ENCODE peak calls at places on chromosomes 16 and 17, in six cellular contexts. X is H1, G is GM12891, D is K562, P is GM12878, J is HepG2. Z is an unnamed sample.

GRCh38 chr17:31629696-31630470 is 229.2 kb downstream of the COPRS start:
- DNase-seq in X (no peak), G (no peak), D (no peak), P (no peak), J (no peak), Z (no peak)

GRCh38 chr16:83458612-83459011 is 349.2 kb upstream of the HSBP1 start:
- DNase-seq in X (no peak), G (no peak), D (no peak), P (peak), J (no peak), Z (no peak)

GRCh38 chr17:38719943-38720641 is 10.0 kb upstream of the CISD3 start:
- DNase-seq in X (peak), G (no peak), D (peak), P (no peak), J (no peak), Z (no peak)

GRCh38 chr17:67246648-67247415 is 1.8 kb upstream of the HELZ start:
- DNase-seq in X (peak), G (no peak), D (peak), P (peak), J (peak), Z (peak)

GRCh38 chr17:6643460-6644125 is 2.7 kb downstream of the TXNDC17 start:
- DNase-seq in X (no peak), G (no peak), D (no peak), P (no peak), J (no peak), Z (no peak)

GRCh38 chr17:79791354-79792123 is 5.3 kb downstream of the CBX8 start:
- DNase-seq in X (no peak), G (no peak), D (no peak), P (no peak), J (no peak), Z (no peak)

GRCh38 chr17:77528516-77529327 is 388.0 kb downstream of the SEC14L1 start:
- DNase-seq in X (no peak), G (no peak), D (no peak), P (no peak), J (no peak), Z (no peak)

GRCh38 chr16:275041-275621 is 613 bp downstream of the RGS11 start:
- DNase-seq in X (no peak), G (peak), D (no peak), P (no peak), J (no peak), Z (peak)

GRCh38 chr17:32739722-32740121 is 137.2 kb downstream of the MYO1D start:
- DNase-seq in X (no peak), G (no peak), D (no peak), P (no peak), J (no peak), Z (no peak)

DNA sequence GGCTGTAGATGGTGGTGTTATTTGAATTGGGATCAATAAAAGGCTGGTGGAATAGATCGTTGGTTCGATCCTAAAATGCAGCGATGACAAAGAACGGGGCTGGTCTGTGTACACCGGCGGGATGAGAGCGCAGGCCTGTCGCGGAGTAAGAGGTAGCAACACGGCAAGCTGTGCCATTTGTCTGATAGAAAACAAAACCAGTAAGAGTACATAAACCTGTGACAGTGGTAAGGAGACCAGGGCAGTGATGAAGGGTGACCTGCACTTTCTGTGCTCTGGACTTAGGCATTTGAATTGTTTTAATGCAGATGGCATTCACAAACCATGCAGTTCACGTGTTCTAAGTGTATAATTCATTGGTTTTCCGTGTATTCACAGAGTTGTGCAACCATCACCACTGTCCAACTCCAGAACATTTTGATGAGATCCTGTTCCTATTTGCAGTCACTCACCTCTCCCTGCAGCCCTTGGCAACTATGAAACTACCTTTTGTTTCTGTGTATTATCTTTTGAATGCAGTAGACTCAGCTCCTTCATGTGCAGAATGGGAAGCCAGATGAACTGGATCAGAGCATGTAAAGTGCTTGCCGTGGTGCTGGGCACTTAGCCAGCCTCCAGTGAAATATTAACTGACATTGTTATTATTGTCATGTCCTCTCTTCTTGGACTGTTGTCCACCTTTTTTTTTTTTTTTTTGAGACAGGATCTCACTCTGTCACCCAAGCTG is 286.1 kb downstream of the SNX29 start:
- DNase-seq in X (no peak), G (no peak), D (no peak), P (no peak), J (peak), Z (no peak)
- TF ChIP-seq TAF1 in X (no peak), G (no peak), D (no peak), P (no peak), J (no peak), Z (no peak)

DNA sequence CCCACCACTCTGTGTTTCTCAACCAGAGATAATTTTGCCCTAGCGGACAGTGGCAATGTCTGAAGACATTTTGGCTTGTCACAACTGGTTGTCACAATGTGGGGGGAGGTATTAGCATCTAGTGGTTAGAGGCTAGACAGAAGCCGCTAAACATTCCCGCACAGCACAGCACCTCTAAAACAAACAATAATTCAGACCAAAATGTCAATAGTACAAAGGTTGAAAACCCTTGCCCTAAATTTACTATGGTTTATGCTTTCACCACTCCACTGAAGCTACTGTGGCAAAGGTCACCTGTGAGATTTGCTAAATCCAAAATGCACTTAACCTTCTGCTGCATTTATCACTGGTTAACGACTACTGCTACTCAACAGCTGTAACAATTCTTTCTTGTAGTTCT is 14.1 kb downstream of the NUP88 start:
- DNase-seq in X (no peak), G (no peak), D (no peak), P (no peak), J (peak), Z (no peak)
- TF ChIP-seq POLR2A in X (no peak), G (no peak), D (no peak), P (no peak), J (no peak), Z (no peak)

DNA sequence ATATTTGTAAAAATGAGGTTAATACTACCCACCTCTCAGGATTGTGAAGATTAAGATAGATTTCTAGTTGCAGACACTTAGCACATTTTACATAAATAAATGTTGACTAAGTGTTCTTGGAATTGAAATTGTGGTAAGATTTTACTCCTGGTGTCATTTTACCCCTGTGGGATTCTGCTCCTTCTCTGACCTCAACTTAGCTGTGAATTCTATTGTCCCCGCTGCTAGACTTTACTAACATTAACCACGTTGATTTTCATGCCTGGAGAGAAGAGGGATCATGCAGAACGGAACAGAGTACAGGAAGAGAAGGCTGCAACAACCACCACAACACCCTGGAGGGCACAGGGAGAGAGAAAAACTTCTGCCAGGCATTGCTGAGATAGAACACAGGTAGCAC is 2.1 kb upstream of the TOM1L1 start:
- DNase-seq in X (no peak), G (no peak), D (no peak), P (no peak), J (no peak), Z (no peak)
- TF ChIP-seq POLR2AphosphoS5 in X (no peak), G (no peak), D (no peak), P (no peak), J (no peak), Z (no peak)

GRCh38 chr17:83079340-83079747 is at the start of gene METRNL:
- DNase-seq in X (no peak), G (peak), D (peak), P (no peak), J (no peak), Z (peak)
- TF ChIP-seq TAF1 in X (peak), G (peak), D (peak), P (peak), J (no peak), Z (peak)

GRCh38 chr17:36593651-36594316 is 2.1 kb downstream of the DHRS11 start:
- DNase-seq in X (no peak), G (no peak), D (peak), P (no peak), J (no peak), Z (no peak)
- TF ChIP-seq POLR2A in X (no peak), G (no peak), D (no peak), P (no peak), J (no peak), Z (no peak)

Z was measured in GM12892.